ENCODE peak calls at places on chromosomes 5 and 9, in seven cellular contexts. G is A549; L is CD8-positive, alpha-beta T cell; O is CD8-positive, alpha-beta memory T cell; R is skeletal muscle cell; S is colonic mucosa; U is fibroblast of lung. A is an unnamed sample.

GRCh38 chr5:170585278-170585677 is 81.5 kb downstream of the KCNIP1 start:
- DNase-seq in G (no peak), R (no peak), L (no peak), O (no peak), U (no peak), S (no peak), A (no peak)

GRCh38 chr5:150484964-150485769 is 22.8 kb upstream of the NDST1 start:
- DNase-seq in R (no peak), G (no peak), U (no peak), L (no peak), S (no peak), O (no peak), A (no peak)

GRCh38 chr5:84381501-84382362 is 2.9 kb downstream of the EDIL3 start:
- DNase-seq in U (peak), L (no peak), G (no peak), O (no peak), S (peak), R (no peak), A (peak)

GRCh38 chr5:54087436-54087835 is 222.9 kb downstream of the ARL15 start:
- DNase-seq in G (no peak), L (no peak), U (peak), S (no peak), R (peak), O (no peak), A (no peak)

GRCh38 chr9:33143241-33143642 is 23.9 kb downstream of the B4GALT1 start:
- DNase-seq in S (no peak), R (peak), U (peak), O (no peak), G (peak), L (no peak), A (peak)

GRCh38 chr5:51383494-51384081 is 340 bp downstream of the ISL1 start:
- DNase-seq in R (no peak), G (no peak), L (no peak), S (no peak), O (no peak), U (no peak), A (no peak)

GRCh38 chr5:161283296-161283695 is 263.2 kb downstream of the GABRB2 start:
- DNase-seq in S (no peak), G (no peak), R (no peak), O (no peak), U (no peak), L (no peak), A (no peak)

GRCh38 chr9:69882998-69883565 is 62.5 kb downstream of the CFAP95 start:
- DNase-seq in L (no peak), R (no peak), S (no peak), U (no peak), O (no peak), G (no peak), A (no peak)

GRCh38 chr5:14672508-14673394 is 8.2 kb downstream of the OTULIN start:
- DNase-seq in L (no peak), S (no peak), U (peak), O (no peak), G (no peak), R (no peak), A (no peak)

GRCh38 chr5:112975721-112976431 is 722 bp upstream of the DCP2 start:
- DNase-seq in G (no peak), O (no peak), S (no peak), U (no peak), L (no peak), R (no peak), A (no peak)

GRCh38 chr5:1511037-1511436 is 12.7 kb downstream of the LPCAT1 start:
- DNase-seq in S (peak), U (no peak), L (no peak), R (no peak), O (peak), G (no peak), A (peak)

GRCh38 chr5:151742870-151743294 is 15.5 kb downstream of the ATOX1 start:
- DNase-seq in O (no peak), U (peak), G (peak), S (peak), L (no peak), R (no peak), A (peak)

GRCh38 chr9:137880976-137881530 is 3.5 kb downstream of the CACNA1B start:
- DNase-seq in G (no peak), O (no peak), S (no peak), U (no peak), L (no peak), R (no peak), A (no peak)

GRCh38 chr5:65059681-65060598 is 291.2 kb downstream of the CWC27 start:
- DNase-seq in R (no peak), L (no peak), S (no peak), O (no peak), U (peak), G (no peak), A (no peak)

GRCh38 chr5:124841829-124842712 is 95.6 kb upstream of the ZNF608 start:
- DNase-seq in S (no peak), O (no peak), L (no peak), U (peak), R (no peak), G (no peak), A (no peak)

GRCh38 chr5:34626036-34626435 is 30.1 kb upstream of the RAI14 start:
- DNase-seq in L (no peak), R (peak), U (peak), G (peak), S (no peak), O (no peak), A (no peak)

GRCh38 chr9:137382728-137383452 is 40.1 kb downstream of the EXD3 start:
- DNase-seq in R (no peak), S (no peak), O (no peak), G (no peak), L (no peak), U (no peak), A (no peak)

GRCh38 chr5:76145945-76146344 is 62.8 kb downstream of the SV2C start:
- DNase-seq in R (no peak), L (no peak), U (peak), O (no peak), G (peak), S (peak), A (no peak)

GRCh38 chr9:128344931-128345605 is 4.7 kb downstream of the SLC27A4 start:
- DNase-seq in R (no peak), O (no peak), U (no peak), L (no peak), S (no peak), G (no peak), A (no peak)

GRCh38 chr5:81245871-81246235 is 12.7 kb downstream of the CKMT2 start:
- DNase-seq in S (no peak), L (no peak), G (no peak), R (no peak), O (no peak), U (no peak), A (no peak)

GRCh38 chr5:1330847-1331831 is 13.8 kb downstream of the CLPTM1L start:
- DNase-seq in G (no peak), U (no peak), O (no peak), L (no peak), R (no peak), S (no peak), A (peak)

GRCh38 chr5:151772029-151772867 is 494 bp downstream of the G3BP1 start:
- DNase-seq in G (peak), R (no peak), O (no peak), U (peak), L (peak), S (peak), A (peak)

GRCh38 chr9:134624827-134625181 is 16.8 kb upstream of the COL5A1 start:
- DNase-seq in U (peak), G (peak), S (no peak), O (no peak), R (peak), L (no peak), A (no peak)

GRCh38 chr9:36676823-36677521 is 104.3 kb downstream of the MELK start:
- DNase-seq in R (no peak), U (no peak), O (no peak), G (no peak), L (no peak), S (no peak), A (no peak)

GRCh38 chr9:33697171-33697570 is 98.2 kb upstream of the PRSS3 start:
- DNase-seq in O (no peak), S (no peak), G (no peak), U (no peak), R (no peak), L (no peak), A (no peak)

GRCh38 chr5:159887050-159887449 is 29.2 kb upstream of the ADRA1B start:
- DNase-seq in U (peak), L (no peak), S (no peak), O (no peak), R (no peak), G (no peak), A (no peak)

GRCh38 chr5:11298877-11299276 is 537.8 kb upstream of the DAP start:
- DNase-seq in O (no peak), G (no peak), S (no peak), U (no peak), R (no peak), L (no peak), A (no peak)

GRCh38 chr5:132497488-132497997 is 7.0 kb upstream of the IRF1 start:
- DNase-seq in S (peak), G (peak), O (no peak), L (no peak), U (peak), R (peak), A (peak)

GRCh38 chr9:96243798-96244197 is 58.2 kb downstream of the HSD17B3 start:
- DNase-seq in U (no peak), R (no peak), S (no peak), O (no peak), L (no peak), G (no peak), A (no peak)

GRCh38 chr5:97112212-97112611 is 30.2 kb downstream of the LIX1 start:
- DNase-seq in L (no peak), O (no peak), G (no peak), R (no peak), U (no peak), S (no peak), A (no peak)

GRCh38 chr5:33891731-33892418 is at the start of gene ADAMTS12:
- DNase-seq in O (no peak), R (peak), U (peak), G (peak), S (peak), L (no peak), A (peak)

GRCh38 chr5:179969110-179969509 is 61.4 kb upstream of the TBC1D9B start:
- DNase-seq in L (no peak), G (no peak), R (no peak), O (no peak), U (no peak), S (peak), A (peak)

GRCh38 chr5:33827335-33827734 is 64.5 kb downstream of the ADAMTS12 start:
- DNase-seq in L (no peak), G (no peak), R (no peak), S (no peak), O (no peak), U (peak), A (no peak)

DNA sequence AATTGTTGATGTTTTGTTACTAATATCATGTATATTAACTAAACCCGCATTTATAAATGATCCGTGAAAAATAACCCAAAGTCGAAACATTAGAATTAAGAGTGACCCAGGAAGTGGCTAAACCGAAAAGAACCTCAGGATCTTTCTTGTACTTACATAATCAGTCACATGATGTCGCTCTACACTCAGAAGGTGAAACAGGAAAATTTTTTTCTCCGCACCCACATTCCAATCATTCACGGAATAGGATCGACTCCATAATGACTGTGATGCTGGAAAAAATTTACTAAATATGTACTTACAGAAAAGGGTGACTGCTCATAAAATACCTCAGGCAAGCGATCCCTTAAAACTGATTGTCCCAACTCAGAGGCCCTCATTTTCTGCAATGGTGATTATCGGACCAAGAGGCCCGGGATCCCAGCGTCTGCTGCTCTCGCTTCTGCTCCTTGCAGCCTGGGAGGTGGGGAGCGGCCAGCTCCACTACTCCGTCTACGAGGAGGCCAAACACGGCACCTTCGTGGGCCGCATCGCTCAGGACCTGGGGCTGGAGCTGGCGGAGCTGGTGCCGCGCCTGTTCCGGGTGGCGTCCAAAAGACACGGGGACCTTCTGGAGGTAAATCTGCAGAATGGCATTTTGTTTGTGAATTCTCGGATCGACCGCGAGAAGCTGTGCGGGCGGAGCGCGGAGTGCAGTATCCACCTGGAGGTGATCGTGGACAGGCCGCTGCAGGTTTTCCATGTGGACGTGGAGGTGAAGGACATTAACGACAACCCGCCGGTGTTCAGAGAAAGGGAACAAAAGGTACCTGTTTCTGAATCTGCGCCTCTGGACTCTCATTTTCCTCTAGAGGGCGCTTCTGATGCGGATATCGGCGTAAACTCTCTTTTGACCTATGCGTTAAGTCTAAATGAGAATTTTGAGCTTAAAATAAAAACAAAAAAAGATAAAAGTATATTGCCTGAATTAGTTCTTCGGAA is at the start of gene PCDHA12:
- DNase-seq in G (peak), L (no peak), O (no peak), U (no peak), R (no peak), S (no peak), A (no peak)
- H3K4me3 ChIP-seq in G (peak), L (no peak), O (no peak), U (no peak), R (no peak), S (no peak), A (no peak)

DNA sequence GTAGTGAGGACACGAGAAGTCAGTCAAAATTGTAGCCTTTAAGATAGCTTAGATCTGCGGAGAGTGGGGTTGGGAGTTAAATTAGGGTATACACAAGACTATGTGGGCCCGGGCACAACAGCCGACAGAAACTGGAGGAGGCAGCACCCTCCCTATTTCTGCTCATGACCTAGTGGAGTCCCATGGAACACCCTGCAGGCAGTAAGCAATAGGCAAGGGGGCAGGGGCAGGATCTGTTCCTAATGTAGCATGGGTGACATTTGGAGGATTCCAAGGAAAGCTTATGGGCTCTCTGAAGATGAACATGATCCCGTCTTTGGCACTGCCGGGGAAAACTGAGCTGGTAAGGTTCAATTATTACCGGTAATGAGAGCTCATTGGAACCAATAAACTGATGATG is 67.0 kb downstream of the FEM1C start:
- DNase-seq in L (no peak), O (no peak), S (no peak), U (no peak), R (no peak), G (no peak), A (no peak)
- H3K4me3 ChIP-seq in L (no peak), O (no peak), S (no peak), U (no peak), R (no peak), G (no peak), A (no peak)

DNA sequence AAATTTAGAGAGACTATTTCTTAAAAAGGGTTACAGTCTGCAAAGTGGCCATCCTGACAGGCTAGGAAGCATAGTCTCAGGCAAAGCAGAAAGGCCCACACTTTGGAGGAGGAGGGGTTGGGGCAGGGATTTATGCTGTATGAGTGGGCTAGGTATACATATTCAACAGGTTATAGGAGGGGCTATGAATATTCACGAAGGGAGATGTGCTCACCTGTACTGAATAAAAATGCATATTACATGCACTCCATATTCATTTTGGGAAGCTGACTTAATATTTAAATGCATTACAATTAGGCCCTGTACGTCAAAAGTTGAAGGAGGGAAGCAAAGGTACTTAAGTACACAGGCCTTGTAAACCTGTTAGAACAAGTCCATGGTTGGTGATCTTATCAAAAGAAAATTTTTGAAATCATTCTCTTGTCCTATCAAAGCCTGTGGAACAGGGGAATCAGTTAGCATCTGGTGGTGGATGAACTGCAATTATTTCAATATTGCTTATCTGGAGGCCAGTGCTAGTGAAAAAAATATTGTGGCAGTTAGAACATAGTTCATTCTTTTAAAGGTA is 1.6 kb downstream of the CENPP start:
- DNase-seq in S (no peak), R (no peak), O (no peak), U (no peak), G (no peak), L (no peak), A (no peak)
- H3K4me3 ChIP-seq in S (no peak), R (no peak), O (no peak), U (no peak), G (no peak), L (no peak), A (no peak)

GRCh38 chr9:215631-216155 is 1.0 kb downstream of the DOCK8 start:
- DNase-seq in S (no peak), U (no peak), L (no peak), G (no peak), O (no peak), R (no peak), A (no peak)
- H3K4me3 ChIP-seq in S (peak), U (no peak), L (peak), G (peak), O (peak), R (no peak), A (no peak)

GRCh38 chr5:165834922-165835321 is 2329.5 kb downstream of the MAT2B start:
- DNase-seq in L (no peak), S (no peak), U (no peak), R (no peak), O (no peak), G (no peak), A (no peak)
- H3K4me3 ChIP-seq in L (no peak), S (no peak), U (no peak), R (no peak), O (no peak), G (no peak), A (no peak)